ENCODE peak calls at places on chromosomes 12 and 14, in five cellular contexts. I is CD8-positive, alpha-beta memory T cell; T is body of pancreas; Z is OCI-LY7; P is CD8-positive, alpha-beta T cell. A is an unnamed sample.

GRCh38 chr12:126936181-126936851 is 1330.7 kb upstream of the TMEM132C start:
- DNase-seq in I (no peak), T (peak; percentile 73), Z (no peak), P (no peak), A (no peak)

GRCh38 chr14:105465209-105466031 is 9.2 kb upstream of the CRIP2 start:
- DNase-seq in I (no peak), T (no peak), Z (no peak), P (no peak), A (no peak)

GRCh38 chr12:27981874-27982273 is 9.3 kb upstream of the PTHLH start:
- DNase-seq in I (no peak), T (no peak), Z (no peak), P (no peak), A (no peak)

GRCh38 chr12:75721790-75722189 is 210.4 kb upstream of the KRR1 start:
- DNase-seq in I (no peak), T (no peak), Z (no peak), P (no peak), A (no peak)

GRCh38 chr12:59234391-59234790 is 314.1 kb upstream of the LRIG3 start:
- DNase-seq in I (no peak), T (no peak), Z (no peak), P (no peak), A (no peak)

GRCh38 chr12:77131977-77132490 is 66.7 kb upstream of the E2F7 start:
- DNase-seq in I (no peak), T (no peak), Z (no peak), P (no peak), A (no peak)

GRCh38 chr12:115174928-115175327 is 491.0 kb upstream of the TBX3 start:
- DNase-seq in I (no peak), T (no peak), Z (no peak), P (no peak), A (no peak)

GRCh38 chr14:74302160-74302628 is 540 bp downstream of the ABCD4 start:
- DNase-seq in I (no peak), T (no peak), Z (peak; percentile 75), P (no peak), A (peak; percentile 39)

GRCh38 chr12:2138294-2138693 is 85.5 kb downstream of the CACNA1C start:
- DNase-seq in I (no peak), T (no peak), Z (no peak), P (no peak), A (no peak)

GRCh38 chr14:34020014-34020413 is 69.1 kb upstream of the EGLN3 start:
- DNase-seq in I (no peak), T (no peak), Z (no peak), P (no peak), A (no peak)

GRCh38 chr12:124293286-124294003 is 1.4 kb upstream of the RFLNA start:
- DNase-seq in I (no peak), T (no peak), Z (no peak), P (no peak), A (no peak)

GRCh38 chr12:98935847-98936246 is 290.8 kb downstream of the APAF1 start:
- DNase-seq in I (no peak), T (no peak), Z (no peak), P (no peak), A (no peak)

GRCh38 chr12:51351913-51352532 is 5.5 kb upstream of the CELA1 start:
- DNase-seq in I (no peak), T (peak; percentile 79), Z (peak; percentile 48), P (no peak), A (peak; percentile 35)

GRCh38 chr12:92506460-92506859 is 196.3 kb upstream of the PLEKHG7 start:
- DNase-seq in I (no peak), T (peak; percentile 24), Z (no peak), P (no peak), A (no peak)

GRCh38 chr12:66636771-66637170 is 42.1 kb downstream of the GRIP1 start:
- DNase-seq in I (no peak), T (peak; percentile 71), Z (no peak), P (no peak), A (no peak)

GRCh38 chr14:82657186-82657675 is 1123.6 kb upstream of the SEL1L start:
- DNase-seq in I (no peak), T (no peak), Z (no peak), P (no peak), A (no peak)

GRCh38 chr12:110314308-110314707 is 33.3 kb downstream of the ATP2A2 start:
- DNase-seq in I (no peak), T (no peak), Z (no peak), P (no peak), A (no peak)

GRCh38 chr12:128551266-128552025 is 272.3 kb downstream of the SLC15A4 start:
- DNase-seq in I (no peak), T (peak; percentile 35), Z (peak; percentile 61), P (no peak), A (no peak)

GRCh38 chr12:48818831-48819590 is 715 bp downstream of the CACNB3 start:
- DNase-seq in I (peak; percentile 18), T (no peak), Z (peak; percentile 37), P (no peak), A (no peak)

GRCh38 chr12:32399373-32400113 is at the start of gene FGD4:
- DNase-seq in I (peak; percentile 4), T (peak; percentile 96), Z (peak; percentile 88), P (no peak), A (peak; percentile 43)

GRCh38 chr12:109232731-109233130 is 76.4 kb downstream of the FOXN4 start:
- DNase-seq in I (no peak), T (no peak), Z (no peak), P (no peak), A (no peak)

GRCh38 chr14:36485773-36486172 is 34.3 kb downstream of the NKX2-1 start:
- DNase-seq in I (no peak), T (no peak), Z (no peak), P (no peak), A (no peak)

GRCh38 chr12:93883436-93884154 is 206.4 kb downstream of the CRADD start:
- DNase-seq in I (no peak), T (no peak), Z (no peak), P (no peak), A (no peak)

GRCh38 chr12:19915392-19916192 is 452.7 kb upstream of the PDE3A start:
- DNase-seq in I (no peak), T (peak; percentile 5), Z (no peak), P (no peak), A (no peak)

GRCh38 chr14:99234982-99235491 is 37.0 kb downstream of the BCL11B start:
- DNase-seq in I (peak; percentile 78), T (no peak), Z (no peak), P (no peak), A (peak; percentile 63)

GRCh38 chr14:41607119-41607785 is 576 bp downstream of the LRFN5 start:
- DNase-seq in I (no peak), T (peak; percentile 6), Z (no peak), P (no peak), A (no peak)

GRCh38 chr12:111773801-111774551 is 7.2 kb downstream of the ALDH2 start:
- DNase-seq in I (no peak), T (peak; percentile 69), Z (no peak), P (no peak), A (no peak)

GRCh38 chr14:23104591-23105347 is at the start of gene CIROP:
- DNase-seq in I (no peak), T (no peak), Z (no peak), P (no peak), A (no peak)

GRCh38 chr12:51190820-51191219 is 17.9 kb upstream of the TFCP2 start:
- DNase-seq in I (no peak), T (no peak), Z (no peak), P (no peak), A (no peak)

GRCh38 chr14:43411841-43412240 is 1095.2 kb downstream of the FSCB start:
- DNase-seq in I (no peak), T (no peak), Z (no peak), P (no peak), A (no peak)

GRCh38 chr12:1808798-1809480 is 11.4 kb upstream of the LRTM2 start:
- DNase-seq in I (no peak), T (no peak), Z (no peak), P (no peak), A (no peak)

GRCh38 chr14:57732886-57733285 is 133.0 kb downstream of the SLC35F4 start:
- DNase-seq in I (no peak), T (peak; percentile 15), Z (no peak), P (no peak), A (no peak)

GRCh38 chr12:16165506-16165905 is 112.0 kb downstream of the SLC15A5 start:
- DNase-seq in I (no peak), T (peak; percentile 55), Z (peak; percentile 72), P (no peak), A (no peak)

GRCh38 chr12:59808317-59808910 is 212.6 kb downstream of the SLC16A7 start:
- DNase-seq in I (no peak), T (no peak), Z (peak; percentile 47), P (no peak), A (no peak)

GRCh38 chr14:80845877-80846276 is 95.7 kb downstream of the CEP128 start:
- DNase-seq in I (no peak), T (no peak), Z (no peak), P (no peak), A (no peak)

GRCh38 chr14:35331605-35332516 is 39.7 kb downstream of the PSMA6 start:
- DNase-seq in I (no peak), T (peak; percentile 75), Z (no peak), P (no peak), A (no peak)

GRCh38 chr14:38500125-38500524 is 244.2 kb upstream of the CLEC14A start:
- DNase-seq in I (no peak), T (no peak), Z (no peak), P (no peak), A (no peak)

GRCh38 chr12:110993425-110993824 is 73.0 kb upstream of the MYL2 start:
- DNase-seq in I (no peak), T (no peak), Z (no peak), P (no peak), A (no peak)

GRCh38 chr14:95329941-95330340 is 10.2 kb upstream of the CLMN start:
- DNase-seq in I (no peak), T (no peak), Z (no peak), P (no peak), A (no peak)

GRCh38 chr12:95205016-95205415 is 12.3 kb downstream of the FGD6 start:
- DNase-seq in I (no peak), T (no peak), Z (no peak), P (no peak), A (no peak)
- H3K4me1 ChIP-seq in I (peaks cover 4% of the 10 kb centered on the region), T (peaks cover 49% of the 10 kb centered on the region), Z (peaks cover 52% of the 10 kb centered on the region), P (no peaks in the 10 kb centered on the region), A (no peaks in the 10 kb centered on the region)

DNA sequence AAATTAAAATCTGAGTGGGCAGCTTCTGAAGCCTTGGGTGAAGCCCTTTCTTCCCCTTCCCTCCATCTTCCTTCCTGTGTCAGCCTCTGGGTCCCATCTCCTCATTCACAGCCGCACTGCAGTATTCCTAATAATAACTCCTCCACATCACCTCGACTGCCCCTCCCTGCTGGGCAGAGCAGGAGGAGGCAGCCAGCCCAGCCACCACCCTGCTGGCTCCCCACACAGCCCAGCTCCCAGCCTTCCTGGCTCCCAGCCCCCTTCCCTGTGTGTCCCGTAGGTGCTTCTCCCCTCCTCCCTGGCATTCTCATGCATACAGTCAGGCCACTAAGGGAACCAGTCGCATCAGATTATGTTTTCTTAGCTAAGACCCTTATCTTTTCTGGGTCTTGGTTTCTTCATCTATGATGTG is 3.7 kb downstream of the IFFO1 start:
- DNase-seq in I (no peak), T (no peak), Z (no peak), P (no peak), A (no peak)
- H3K4me3 ChIP-seq in I (no peak overlapping the region), T (no peak overlapping the region), Z (no peak overlapping the region), P (no peak overlapping the region), A (no peak overlapping the region)

GRCh38 chr14:76836029-76836630 is 9.9 kb downstream of the LRRC74A start:
- DNase-seq in I (no peak), T (peak; percentile 61), Z (no peak), P (no peak), A (no peak)
- H3K4me1 ChIP-seq in I (no peaks in the 10 kb centered on the region), T (peaks cover 60% of the 10 kb centered on the region), Z (no peaks in the 10 kb centered on the region), P (no peaks in the 10 kb centered on the region), A (no peaks in the 10 kb centered on the region)

GRCh38 chr14:69666112-69666511 is 54.7 kb downstream of the SUSD6 start:
- DNase-seq in I (no peak), T (no peak), Z (no peak), P (no peak), A (no peak)
- H3K4me3 ChIP-seq in I (no peak overlapping the region), T (no peak overlapping the region), Z (no peak overlapping the region), P (no peak overlapping the region), A (no peak overlapping the region)